ENCODE peak calls at places on chromosomes 4 and X, in five cellular contexts. A, L, Z, E and V are unnamed samples.
A peak's percentile ranks its signal among the peaks of the same experiment; 100 is the strongest.

GRCh38 chr4:120839974-120840751 is 82.4 kb downstream of the PRDM5 start:
- DNase-seq in A (no peak), L (no peak), Z (no peak), E (no peak), V (no peak)

GRCh38 chr4:3371581-3372001 is 70.2 kb upstream of the HGFAC start:
- DNase-seq in A (no peak), L (no peak), Z (no peak), E (no peak), V (no peak)

GRCh38 chr4:3291969-3292570 is 751 bp upstream of the RGS12 start:
- DNase-seq in A (no peak), L (peak; percentile 53), Z (no peak), E (no peak), V (peak; percentile 60)

GRCh38 chrX:48043056-48043455 is 28.4 kb downstream of the ZNF630 start:
- DNase-seq in A (no peak), L (no peak), Z (no peak), E (no peak), V (no peak)

GRCh38 chr4:142663828-142664227 is 182.3 kb downstream of the INPP4B start:
- DNase-seq in A (no peak), L (no peak), Z (no peak), E (peak; percentile 26), V (no peak)

GRCh38 chrX:320126-320783 is 1.7 kb upstream of the GTPBP6 start:
- DNase-seq in A (no peak), L (no peak), Z (no peak), E (no peak), V (no peak)

GRCh38 chrX:97743014-97743413 is 859.3 kb downstream of the RPA4 start:
- DNase-seq in A (no peak), L (no peak), Z (no peak), E (no peak), V (no peak)

GRCh38 chrX:145848857-145849256 is 31.2 kb downstream of the SLITRK2 start:
- DNase-seq in A (no peak), L (no peak), Z (no peak), E (no peak), V (no peak)

GRCh38 chr4:158410272-158410671 is 111.4 kb upstream of the RXFP1 start:
- DNase-seq in A (no peak), L (no peak), Z (no peak), E (peak; percentile 6), V (no peak)

GRCh38 chr4:27775156-27775555 is 914.5 kb downstream of the STIM2 start:
- DNase-seq in A (no peak), L (no peak), Z (no peak), E (no peak), V (no peak)

GRCh38 chr4:12595986-12596385 is 888.2 kb downstream of the RAB28 start:
- DNase-seq in A (no peak), L (no peak), Z (no peak), E (no peak), V (no peak)

GRCh38 chr4:122483481-122483880 is 27.0 kb upstream of the IL2 start:
- DNase-seq in A (peak; percentile 1), L (no peak), Z (no peak), E (no peak), V (no peak)

GRCh38 chr4:122481766-122482405 is 25.4 kb upstream of the IL2 start:
- DNase-seq in A (no peak), L (no peak), Z (no peak), E (peak; percentile 15), V (no peak)

GRCh38 chrX:12308420-12308819 is 170.1 kb downstream of the FRMPD4 start:
- DNase-seq in A (no peak), L (no peak), Z (no peak), E (no peak), V (no peak)

GRCh38 chrX:40471965-40472648 is 108.7 kb upstream of the ATP6AP2 start:
- DNase-seq in A (no peak), L (peak; percentile 72), Z (peak; percentile 76), E (peak; percentile 29), V (peak; percentile 3)

GRCh38 chr4:15897577-15897976 is 41.0 kb downstream of the FGFBP1 start:
- DNase-seq in A (no peak), L (no peak), Z (no peak), E (no peak), V (no peak)

GRCh38 chr4:23213198-23213597 is 520.5 kb downstream of the GBA3 start:
- DNase-seq in A (no peak), L (no peak), Z (no peak), E (no peak), V (no peak)

GRCh38 chrX:101931104-101931493 is 728 bp downstream of the ZMAT1 start:
- DNase-seq in A (no peak), L (no peak), Z (no peak), E (no peak), V (no peak)

GRCh38 chrX:14028473-14028872 is 1.2 kb downstream of the GEMIN8 start:
- DNase-seq in A (no peak), L (no peak), Z (no peak), E (no peak), V (no peak)

GRCh38 chr4:24007740-24008348 is 118.0 kb upstream of the PPARGC1A start:
- DNase-seq in A (no peak), L (no peak), Z (no peak), E (no peak), V (no peak)

GRCh38 chr4:94976371-94977011 is 218.7 kb downstream of the BMPR1B start:
- DNase-seq in A (no peak), L (no peak), Z (no peak), E (no peak), V (no peak)

GRCh38 chrX:108001218-108001814 is 19.1 kb upstream of the TEX13B start:
- DNase-seq in A (peak; percentile 75), L (no peak), Z (peak; percentile 10), E (peak; percentile 53), V (peak; percentile 24)

GRCh38 chr4:145541266-145541770 is 59.7 kb downstream of the SMAD1 start:
- DNase-seq in A (no peak), L (no peak), Z (no peak), E (no peak), V (no peak)

GRCh38 chrX:3680459-3680858 is 33.0 kb downstream of the PRKX start:
- DNase-seq in A (no peak), L (no peak), Z (no peak), E (no peak), V (no peak)

GRCh38 chr4:5378002-5378401 is 326.7 kb downstream of the STK32B start:
- DNase-seq in A (no peak), L (no peak), Z (no peak), E (no peak), V (no peak)
- TF ChIP-seq CTCF in A (peak; percentile 49), L (peak; percentile 43), Z (no peak), E (peak; percentile 49), V (no peak)

GRCh38 chr4:84481077-84481878 is 17.8 kb downstream of the NKX6-1 start:
- DNase-seq in A (no peak), L (peak; percentile 38), Z (no peak), E (no peak), V (no peak)

GRCh38 chr4:84484274-84484673 is 14.8 kb downstream of the NKX6-1 start:
- DNase-seq in A (no peak), L (peak; percentile 45), Z (no peak), E (no peak), V (no peak)

GRCh38 chr4:84483738-84484137 is 15.4 kb downstream of the NKX6-1 start:
- DNase-seq in A (no peak), L (peak; percentile 37), Z (no peak), E (no peak), V (no peak)

GRCh38 chr4:84481879-84482245 is 17.2 kb downstream of the NKX6-1 start:
- DNase-seq in A (no peak), L (peak; percentile 48), Z (no peak), E (no peak), V (no peak)

GRCh38 chr4:84482564-84483563 is 16.2 kb downstream of the NKX6-1 start:
- DNase-seq in A (no peak), L (peak; percentile 89), Z (no peak), E (no peak), V (no peak)
- TF ChIP-seq CTCF in A (no peak), L (peak; percentile 99), Z (peak; percentile 39), E (peak; percentile 55), V (no peak)

GRCh38 chr4:77021614-77022089 is 54.1 kb downstream of the CCNI start:
- DNase-seq in A (no peak), L (no peak), Z (peak; percentile 53), E (peak; percentile 65), V (no peak)

GRCh38 chr4:77022581-77023133 is 53.1 kb downstream of the CCNI start:
- DNase-seq in A (no peak), L (peak; percentile 87), Z (no peak), E (peak; percentile 74), V (no peak)

GRCh38 chr4:77025643-77026321 is 50.0 kb downstream of the CCNI start:
- DNase-seq in A (no peak), L (no peak), Z (no peak), E (peak; percentile 39), V (no peak)

GRCh38 chr4:77026322-77026704 is 49.5 kb downstream of the CCNI start:
- DNase-seq in A (no peak), L (no peak), Z (no peak), E (no peak), V (no peak)

DNA sequence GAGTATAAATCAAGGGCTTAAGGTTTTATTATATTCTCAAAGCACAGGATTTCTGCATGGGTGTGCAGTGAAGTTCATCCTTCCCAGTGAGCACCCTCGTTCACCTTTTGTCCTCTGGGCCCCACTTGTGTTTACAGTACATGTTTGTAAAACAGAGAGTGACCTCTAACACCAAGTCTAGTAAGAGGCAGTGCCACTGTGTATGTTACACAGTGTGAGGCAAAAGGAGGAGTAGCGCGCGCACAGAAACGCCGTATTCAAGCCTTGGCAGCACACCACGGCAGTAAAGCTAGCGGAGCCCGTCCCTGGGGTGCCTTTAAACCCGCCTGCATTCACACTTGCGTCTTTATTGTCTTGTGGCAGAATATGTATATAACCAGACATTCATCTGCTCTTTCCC is 51.9 kb downstream of the CCNI start:
- DNase-seq in A (no peak), L (no peak), Z (no peak), E (no peak), V (no peak)
- TF ChIP-seq CTCF in A (no peak), L (no peak), Z (no peak), E (no peak), V (no peak)

GRCh38 chr4:89590102-89590501 is 246.9 kb downstream of the SNCA start:
- DNase-seq in A (no peak), L (no peak), Z (no peak), E (no peak), V (no peak)

GRCh38 chr4:89587364-89587763 is 249.6 kb downstream of the SNCA start:
- DNase-seq in A (no peak), L (no peak), Z (no peak), E (no peak), V (no peak)

GRCh38 chr4:89588366-89588765 is 248.6 kb downstream of the SNCA start:
- DNase-seq in A (no peak), L (no peak), Z (no peak), E (no peak), V (no peak)

GRCh38 chr4:89586318-89586717 is 250.6 kb downstream of the SNCA start:
- DNase-seq in A (no peak), L (no peak), Z (no peak), E (no peak), V (no peak)

GRCh38 chr4:89586864-89587263 is 250.1 kb downstream of the SNCA start:
- DNase-seq in A (no peak), L (no peak), Z (no peak), E (peak; percentile 8), V (no peak)
- TF ChIP-seq CTCF in A (no peak), L (peak; percentile 45), Z (peak; percentile 40), E (peak; percentile 66), V (no peak)